ENCODE peak calls at places on chromosomes 4 and X, in eight cellular contexts. R is HCEC 1CT; J is GM18507; M is GM04504; K is HT-29; P is stimulated activated CD8-positive, alpha-beta memory T cell treated with anti-CD3 and anti-CD28 coated beads, Interleukin-15, amount 100 ng/mL, for 1 hour; S is stimulated activated CD4-positive, alpha-beta T cell treated with anti-CD3 and anti-CD28 coated beads, TNF-alpha, amount 100 ng/mL, for 1 hour; G is SHP77 treated with DMSO at 0.1 percent for 48 hours. E is an unnamed sample.

GRCh38 chrX:50818986-50819385 is 5.0 kb upstream of the SHROOM4 start:
- DNase-seq in R (no peak), J (no peak), M (no peak), K (no peak), P (no peak), S (no peak), G (no peak), E (no peak)

GRCh38 chr4:109703664-109704351 is 563 bp upstream of the CASP6 start:
- DNase-seq in R (peak; percentile 2), J (no peak), M (no peak), K (peak; percentile 52), P (no peak), S (no peak), G (no peak), E (peak; percentile 16)

GRCh38 chr4:183563874-183564273 is 59.0 kb downstream of the ING2 start:
- DNase-seq in R (no peak), J (no peak), M (no peak), K (peak; percentile 2), P (no peak), S (no peak), G (no peak), E (peak; percentile 11)

GRCh38 chr4:36547383-36547782 is 266.0 kb downstream of the DTHD1 start:
- DNase-seq in R (no peak), J (no peak), M (no peak), K (no peak), P (no peak), S (no peak), G (no peak), E (no peak)

GRCh38 chr4:121995790-121996537 is 44.1 kb upstream of the TRPC3 start:
- DNase-seq in R (no peak), J (no peak), M (no peak), K (no peak), P (no peak), S (no peak), G (no peak), E (no peak)

GRCh38 chr4:145898926-145899531 is 39.6 kb downstream of the ZNF827 start:
- DNase-seq in R (no peak), J (no peak), M (no peak), K (no peak), P (no peak), S (no peak), G (no peak), E (no peak)

GRCh38 chr4:148399004-148399403 is 43.2 kb downstream of the NR3C2 start:
- DNase-seq in R (no peak), J (no peak), M (no peak), K (no peak), P (no peak), S (no peak), G (no peak), E (no peak)

GRCh38 chr4:4421356-4421755 is 34.5 kb downstream of the NSG1 start:
- DNase-seq in R (no peak), J (no peak), M (no peak), K (no peak), P (no peak), S (no peak), G (no peak), E (no peak)

GRCh38 chr4:89000392-89000791 is 56.6 kb downstream of the FAM13A start:
- DNase-seq in R (no peak), J (no peak), M (no peak), K (no peak), P (no peak), S (no peak), G (no peak), E (no peak)

GRCh38 chr4:163395758-163396157 is 52.1 kb downstream of the NPY5R start:
- DNase-seq in R (no peak), J (no peak), M (no peak), K (no peak), P (no peak), S (no peak), G (no peak), E (peak; percentile 21)

GRCh38 chr4:81019016-81019415 is 11.5 kb upstream of the BMP3 start:
- DNase-seq in R (no peak), J (no peak), M (no peak), K (peak; percentile 39), P (no peak), S (no peak), G (no peak), E (no peak)

GRCh38 chr4:138775890-138776289 is 239.7 kb upstream of the NOCT start:
- DNase-seq in R (no peak), J (no peak), M (no peak), K (no peak), P (no peak), S (no peak), G (no peak), E (peak; percentile 7)

GRCh38 chr4:98377626-98378025 is 116.4 kb downstream of the RAP1GDS1 start:
- DNase-seq in R (peak; percentile 55), J (no peak), M (peak; percentile 2), K (no peak), P (no peak), S (no peak), G (no peak), E (peak; percentile 53)

GRCh38 chr4:25580633-25581467 is 74.8 kb upstream of the SLC34A2 start:
- DNase-seq in R (no peak), J (no peak), M (no peak), K (no peak), P (no peak), S (no peak), G (no peak), E (no peak)

GRCh38 chrX:74931214-74931613 is 6.0 kb upstream of the NEXMIF start:
- DNase-seq in R (no peak), J (no peak), M (no peak), K (no peak), P (no peak), S (no peak), G (no peak), E (no peak)

GRCh38 chrX:47540754-47541538 is 20.1 kb upstream of the ARAF start:
- DNase-seq in R (peak; percentile 87), J (no peak), M (peak; percentile 75), K (peak; percentile 92), P (no peak), S (no peak), G (peak; percentile 76), E (peak; percentile 91)

GRCh38 chrX:71578253-71579135 is at the start of gene GCNA:
- DNase-seq in R (no peak), J (no peak), M (no peak), K (no peak), P (no peak), S (no peak), G (no peak), E (no peak)

GRCh38 chr4:119730644-119730995 is 102.0 kb upstream of the PDE5A start:
- DNase-seq in R (no peak), J (no peak), M (no peak), K (peak; percentile 15), P (no peak), S (no peak), G (no peak), E (no peak)

GRCh38 chr4:7686166-7686870 is 251.6 kb upstream of the PSAPL1 start:
- DNase-seq in R (no peak), J (no peak), M (no peak), K (no peak), P (no peak), S (no peak), G (no peak), E (no peak)

GRCh38 chrX:134600714-134601113 is 57.6 kb downstream of the PLAC1 start:
- DNase-seq in R (peak; percentile 57), J (no peak), M (no peak), K (no peak), P (no peak), S (no peak), G (no peak), E (peak; percentile 72)

GRCh38 chr4:121226362-121226761 is 62.2 kb upstream of the TNIP3 start:
- DNase-seq in R (no peak), J (no peak), M (no peak), K (no peak), P (no peak), S (no peak), G (no peak), E (no peak)

GRCh38 chr4:54958236-54958635 is 167.2 kb downstream of the KDR start:
- DNase-seq in R (no peak), J (no peak), M (no peak), K (no peak), P (no peak), S (no peak), G (no peak), E (no peak)

GRCh38 chrX:88202149-88202548 is 544.9 kb upstream of the CPXCR1 start:
- DNase-seq in R (no peak), J (no peak), M (no peak), K (peak; percentile 3), P (no peak), S (no peak), G (no peak), E (no peak)

GRCh38 chrX:154013614-154014360 is 5.9 kb downstream of the IRAK1 start:
- DNase-seq in R (no peak), J (no peak), M (no peak), K (peak; percentile 66), P (peak; percentile 26), S (no peak), G (no peak), E (no peak)

GRCh38 chrX:13790206-13791131 is 26.4 kb downstream of the GPM6B start:
- DNase-seq in R (no peak), J (no peak), M (no peak), K (no peak), P (no peak), S (no peak), G (no peak), E (peak; percentile 2)

GRCh38 chr4:13089659-13089998 is 394.5 kb downstream of the RAB28 start:
- DNase-seq in R (no peak), J (no peak), M (no peak), K (no peak), P (no peak), S (no peak), G (no peak), E (no peak)

GRCh38 chr4:4200624-4201023 is 26.1 kb downstream of the OTOP1 start:
- DNase-seq in R (no peak), J (no peak), M (no peak), K (no peak), P (no peak), S (no peak), G (no peak), E (no peak)

GRCh38 chr4:148116264-148116663 is 325.9 kb downstream of the NR3C2 start:
- DNase-seq in R (no peak), J (no peak), M (peak; percentile 27), K (no peak), P (no peak), S (no peak), G (no peak), E (peak; percentile 88)

GRCh38 chrX:17689971-17690409 is 47.3 kb upstream of the SCML1 start:
- DNase-seq in R (peak; percentile 25), J (no peak), M (peak; percentile 62), K (peak; percentile 95), P (no peak), S (no peak), G (peak; percentile 72), E (peak; percentile 50)

GRCh38 chrX:56000169-56000568 is 232.0 kb upstream of the KLF8 start:
- DNase-seq in R (peak; percentile 2), J (no peak), M (peak; percentile 18), K (no peak), P (no peak), S (no peak), G (no peak), E (peak; percentile 69)

GRCh38 chr4:82969414-82969813 is 41.2 kb downstream of the LIN54 start:
- DNase-seq in R (no peak), J (no peak), M (no peak), K (no peak), P (no peak), S (no peak), G (no peak), E (no peak)

GRCh38 chr4:38837849-38838248 is 18.8 kb downstream of the TLR6 start:
- DNase-seq in R (peak; percentile 39), J (no peak), M (no peak), K (peak; percentile 26), P (no peak), S (no peak), G (no peak), E (peak; percentile 68)

GRCh38 chrX:139120760-139121159 is 409.2 kb upstream of the FGF13 start:
- DNase-seq in R (peak; percentile 21), J (no peak), M (peak; percentile 24), K (no peak), P (no peak), S (no peak), G (no peak), E (no peak)

GRCh38 chrX:34877451-34877850 is 65.1 kb upstream of the FAM47B start:
- DNase-seq in R (peak; percentile 43), J (no peak), M (no peak), K (no peak), P (no peak), S (no peak), G (no peak), E (peak; percentile 87)